ENCODE peak calls at places on chromosomes 2 and 18, in four cellular contexts. One of them, this sample, is unnamed.
A peak's percentile ranks its signal among the peaks of the same experiment; 100 is the strongest.

GRCh38 chr2:65063426-65063825 is 7.2 kb downstream of the CEP68 start:
- DNase-seq in HCT116: no peak
- DNase-seq in K562: no peak
- DNase-seq in HepG2: no peak
- DNase-seq in this sample: no peak

GRCh38 chr2:188399159-188399558 is 107.5 kb downstream of the GULP1 start:
- DNase-seq in HepG2: no peak
- DNase-seq in HCT116: no peak
- DNase-seq in K562: no peak
- DNase-seq in this sample: no peak

GRCh38 chr2:36655456-36655855 is 41.1 kb upstream of the VIT start:
- DNase-seq in K562: no peak
- DNase-seq in HCT116: no peak
- DNase-seq in HepG2: no peak
- DNase-seq in this sample: no peak

GRCh38 chr18:58758606-58759005 is 87.3 kb downstream of the MALT1 start:
- DNase-seq in HepG2: no peak
- DNase-seq in HCT116: no peak
- DNase-seq in K562: no peak
- DNase-seq in this sample: no peak

GRCh38 chr2:2022941-2023586 is 278.7 kb upstream of the PXDN start:
- DNase-seq in K562: no peak
- DNase-seq in HepG2: no peak
- DNase-seq in HCT116: no peak
- DNase-seq in this sample: no peak

GRCh38 chr2:149038442-149039212 is at the start of gene LYPD6B:
- DNase-seq in HCT116: no peak
- DNase-seq in K562: no peak
- DNase-seq in HepG2: no peak
- DNase-seq in this sample: no peak

GRCh38 chr2:106158871-106159270 is 35.2 kb downstream of the UXS1 start:
- DNase-seq in HepG2: no peak
- DNase-seq in HCT116: no peak
- DNase-seq in K562: no peak
- DNase-seq in this sample: no peak

GRCh38 chr2:121080013-121080772 is 204.8 kb downstream of the TFCP2L1 start:
- DNase-seq in HCT116: peak; percentile 37
- DNase-seq in K562: peak; percentile 64
- DNase-seq in HepG2: peak; percentile 61
- DNase-seq in this sample: peak; percentile 65

GRCh38 chr2:19543271-19544019 is 185.0 kb upstream of the OSR1 start:
- DNase-seq in K562: no peak
- DNase-seq in HCT116: no peak
- DNase-seq in HepG2: no peak
- DNase-seq in this sample: no peak

GRCh38 chr2:171432969-171433762 is 624 bp downstream of the METTL8 start:
- DNase-seq in K562: peak; percentile 68
- DNase-seq in HCT116: peak; percentile 63
- DNase-seq in HepG2: peak; percentile 83
- DNase-seq in this sample: peak; percentile 27
- TF ChIP-seq ZNF274 in K562: no peak
- TF ChIP-seq ZNF274 in HCT116: no peak
- TF ChIP-seq ZNF274 in HepG2: no peak
- TF ChIP-seq ZNF274 in this sample: no peak

DNA sequence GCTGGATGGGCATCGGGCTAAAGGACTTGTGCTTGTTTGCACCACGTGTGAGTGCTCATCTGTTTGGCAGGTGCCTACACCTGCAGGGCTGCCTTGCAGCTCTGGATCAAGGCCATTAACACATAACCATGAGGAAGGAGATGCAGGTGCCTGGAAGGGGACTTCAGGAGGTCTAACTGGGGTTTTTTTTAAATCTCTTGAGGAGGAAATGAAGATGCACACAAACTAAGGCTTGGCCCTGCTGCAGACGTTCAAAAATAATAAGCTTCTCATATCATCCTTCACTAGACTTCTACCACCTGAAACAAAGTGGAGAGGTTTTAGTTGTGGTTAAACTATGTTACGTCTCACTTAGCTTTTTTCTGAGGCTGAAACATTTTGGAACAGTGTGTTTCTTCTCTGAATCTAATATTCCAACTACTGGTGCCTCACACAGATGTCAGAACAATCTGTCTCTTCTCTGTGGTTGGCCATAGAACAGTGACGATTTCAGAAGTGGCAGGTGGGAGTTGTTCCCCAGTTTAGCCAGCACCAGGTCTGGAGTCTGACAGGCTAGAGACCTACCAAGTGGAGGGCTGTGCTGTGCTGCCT is 36.5 kb downstream of the BCL2L11 start:
- DNase-seq in HepG2: no peak
- DNase-seq in K562: no peak
- DNase-seq in HCT116: no peak
- DNase-seq in this sample: no peak
- TF ChIP-seq YY1 in HepG2: no peak
- TF ChIP-seq YY1 in K562: no peak
- TF ChIP-seq YY1 in HCT116: no peak
- TF ChIP-seq YY1 in this sample: no peak

DNA sequence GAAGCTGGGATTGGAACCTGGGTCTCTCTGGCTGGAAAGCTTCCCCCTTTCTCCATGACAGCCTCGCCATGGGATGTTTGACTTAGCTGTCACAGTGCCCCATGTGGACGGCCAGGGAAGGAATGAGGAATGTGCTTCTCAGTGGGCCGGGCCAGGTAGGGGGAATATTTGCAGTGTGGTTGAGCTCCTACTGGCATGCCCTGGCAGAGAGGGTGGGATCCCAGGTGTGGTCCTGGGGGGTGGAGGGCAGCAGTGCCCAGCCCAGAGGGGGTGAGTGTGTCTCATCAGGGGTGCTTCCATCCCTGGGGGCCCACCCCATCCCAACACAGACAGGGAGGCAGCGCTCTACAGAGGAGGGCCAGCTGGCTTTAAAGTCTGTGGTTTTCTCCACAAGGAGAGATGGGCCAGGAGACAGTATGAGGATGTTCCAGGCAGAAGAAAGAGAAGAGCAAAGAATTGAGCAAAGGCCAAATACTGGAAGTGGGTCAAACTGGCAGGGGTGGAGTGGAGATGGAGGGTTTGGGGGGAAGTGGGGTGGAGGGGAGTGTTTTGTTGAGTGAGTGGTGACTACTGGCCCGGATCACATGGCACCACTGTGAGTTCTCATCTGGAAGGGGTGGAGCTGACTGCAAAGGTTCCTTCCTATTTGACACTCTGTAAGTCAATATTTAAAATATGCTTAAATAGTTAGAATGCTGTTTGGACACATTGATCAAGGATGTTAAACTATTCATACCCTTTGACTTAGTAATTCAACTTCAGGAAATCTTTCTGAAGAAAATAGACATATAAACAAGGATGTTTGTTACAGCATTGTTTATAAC is 94.0 kb downstream of the MYCN start:
- DNase-seq in HCT116: peak; percentile 13
- DNase-seq in HepG2: peak; percentile 40
- DNase-seq in K562: peak; percentile 17
- DNase-seq in this sample: peak; percentile 59
- TF ChIP-seq ZNF274 in HCT116: no peak
- TF ChIP-seq ZNF274 in HepG2: no peak
- TF ChIP-seq ZNF274 in K562: no peak
- TF ChIP-seq ZNF274 in this sample: no peak

GRCh38 chr18:36688020-36688965 is 140.5 kb downstream of the TPGS2 start:
- DNase-seq in K562: peak; percentile 78
- DNase-seq in HepG2: peak; percentile 52
- DNase-seq in HCT116: peak; percentile 52
- DNase-seq in this sample: peak; percentile 35

GRCh38 chr18:36695806-36696205 is 133.0 kb downstream of the TPGS2 start:
- DNase-seq in HCT116: no peak
- DNase-seq in HepG2: no peak
- DNase-seq in K562: no peak
- DNase-seq in this sample: no peak

GRCh38 chr18:36692909-36693308 is 135.9 kb downstream of the TPGS2 start:
- DNase-seq in K562: no peak
- DNase-seq in HCT116: no peak
- DNase-seq in HepG2: no peak
- DNase-seq in this sample: no peak

GRCh38 chr18:36693931-36694661 is 134.7 kb downstream of the TPGS2 start:
- DNase-seq in HepG2: peak; percentile 38
- DNase-seq in K562: no peak
- DNase-seq in HCT116: no peak
- DNase-seq in this sample: no peak

DNA sequence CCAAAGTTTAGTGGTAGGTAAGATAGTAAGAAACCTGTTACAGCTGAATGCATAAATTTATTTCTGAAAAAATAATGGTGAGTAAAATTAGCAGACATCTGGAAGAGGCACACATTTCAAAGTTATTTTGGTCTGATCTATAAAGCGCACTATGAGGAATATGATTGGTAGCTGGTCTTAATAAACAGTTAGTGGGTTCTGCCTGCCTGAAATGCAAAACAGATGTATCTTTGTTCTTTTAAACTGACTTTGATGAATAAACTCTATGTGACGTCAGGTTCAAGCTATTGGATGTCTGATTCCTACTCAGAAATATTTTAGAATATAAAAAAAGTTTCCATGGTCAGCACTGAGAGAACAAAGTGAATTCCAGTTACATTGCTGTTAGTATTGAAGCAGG is 136.5 kb downstream of the TPGS2 start:
- DNase-seq in HepG2: no peak
- DNase-seq in K562: no peak
- DNase-seq in HCT116: no peak
- DNase-seq in this sample: no peak
- TF ChIP-seq YY1 in HepG2: no peak
- TF ChIP-seq YY1 in K562: no peak
- TF ChIP-seq YY1 in HCT116: no peak
- TF ChIP-seq YY1 in this sample: no peak

GRCh38 chr2:238820197-238820596 is 27.7 kb upstream of the TWIST2 start:
- DNase-seq in HCT116: no peak
- DNase-seq in K562: no peak
- DNase-seq in HepG2: no peak
- DNase-seq in this sample: no peak

GRCh38 chr2:238817382-238817781 is 30.5 kb upstream of the TWIST2 start:
- DNase-seq in HepG2: no peak
- DNase-seq in K562: no peak
- DNase-seq in HCT116: no peak
- DNase-seq in this sample: no peak

GRCh38 chr2:238816296-238816695 is 31.6 kb upstream of the TWIST2 start:
- DNase-seq in K562: no peak
- DNase-seq in HepG2: no peak
- DNase-seq in HCT116: no peak
- DNase-seq in this sample: no peak

GRCh38 chr2:238818576-238818975 is 29.3 kb upstream of the TWIST2 start:
- DNase-seq in K562: no peak
- DNase-seq in HCT116: no peak
- DNase-seq in HepG2: no peak
- DNase-seq in this sample: no peak

DNA sequence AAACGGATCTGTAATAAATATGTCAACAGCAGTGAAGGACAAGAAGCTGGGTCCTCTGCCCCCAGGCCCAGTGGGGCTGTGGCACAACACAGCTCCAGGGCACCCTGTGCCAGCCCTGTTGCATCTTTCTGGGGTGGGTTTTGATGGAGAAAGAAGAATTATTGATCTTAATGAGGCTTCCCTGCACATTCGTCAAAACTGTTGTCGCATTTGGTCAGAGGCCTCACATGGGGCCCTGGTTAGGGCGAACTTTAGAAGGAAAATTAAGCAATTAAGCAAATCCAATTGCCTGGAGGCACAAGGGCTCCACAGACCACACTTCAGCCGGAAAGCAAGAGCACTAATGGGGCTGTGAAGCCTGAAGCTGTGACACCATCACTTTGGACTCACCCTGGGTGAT is 30.0 kb upstream of the TWIST2 start:
- DNase-seq in HepG2: no peak
- DNase-seq in K562: no peak
- DNase-seq in HCT116: no peak
- DNase-seq in this sample: no peak
- TF ChIP-seq ZNF274 in HepG2: no peak
- TF ChIP-seq ZNF274 in K562: no peak
- TF ChIP-seq ZNF274 in HCT116: no peak
- TF ChIP-seq ZNF274 in this sample: no peak

GRCh38 chr2:11602563-11603182 is 67.3 kb downstream of the NTSR2 start:
- DNase-seq in HCT116: no peak
- DNase-seq in HepG2: no peak
- DNase-seq in K562: no peak
- DNase-seq in this sample: no peak
- TF ChIP-seq YY1 in HCT116: no peak
- TF ChIP-seq YY1 in HepG2: no peak
- TF ChIP-seq YY1 in K562: no peak
- TF ChIP-seq YY1 in this sample: no peak

This sample was measured in NT2/D1.